ENCODE peak calls at places on chromosomes 2 and 18, in four cellular contexts. One of them, this sample, is unnamed.

GRCh38 chr2:236579746-236580315 is 10.2 kb downstream of the ACKR3 start:
- ATAC-seq in naive thymus-derived CD8-positive, alpha-beta T cell: no peak
- ATAC-seq in lung: no peak
- ATAC-seq in stimulated activated naive B cell treated with anti-CD40 and anti-IgM and Interleukin-4, amounts not matched to agents 10 μg/mL and 1 μg/mL and 100 μg/mL, for 72 hours: no peak
- ATAC-seq in this sample: no peak

GRCh38 chr2:105803337-105803736 is 58.6 kb downstream of the NCK2 start:
- ATAC-seq in naive thymus-derived CD8-positive, alpha-beta T cell: no peak
- ATAC-seq in lung: no peak
- ATAC-seq in stimulated activated naive B cell treated with anti-CD40 and anti-IgM and Interleukin-4, amounts not matched to agents 10 μg/mL and 1 μg/mL and 100 μg/mL, for 72 hours: no peak
- ATAC-seq in this sample: no peak

GRCh38 chr2:25347846-25348245 is 6.1 kb upstream of the DNMT3A start:
- ATAC-seq in naive thymus-derived CD8-positive, alpha-beta T cell: no peak
- ATAC-seq in lung: no peak
- ATAC-seq in stimulated activated naive B cell treated with anti-CD40 and anti-IgM and Interleukin-4, amounts not matched to agents 10 μg/mL and 1 μg/mL and 100 μg/mL, for 72 hours: no peak
- ATAC-seq in this sample: no peak

GRCh38 chr2:102238039-102238756 is 51.4 kb downstream of the IL1RL2 start:
- ATAC-seq in naive thymus-derived CD8-positive, alpha-beta T cell: no peak
- ATAC-seq in lung: no peak
- ATAC-seq in stimulated activated naive B cell treated with anti-CD40 and anti-IgM and Interleukin-4, amounts not matched to agents 10 μg/mL and 1 μg/mL and 100 μg/mL, for 72 hours: no peak
- ATAC-seq in this sample: no peak

GRCh38 chr2:85814802-85815550 is 61.2 kb downstream of the ATOH8 start:
- ATAC-seq in naive thymus-derived CD8-positive, alpha-beta T cell: no peak
- ATAC-seq in lung: no peak
- ATAC-seq in stimulated activated naive B cell treated with anti-CD40 and anti-IgM and Interleukin-4, amounts not matched to agents 10 μg/mL and 1 μg/mL and 100 μg/mL, for 72 hours: no peak
- ATAC-seq in this sample: no peak

GRCh38 chr2:136139601-136140000 is 21.7 kb upstream of the CXCR4 start:
- ATAC-seq in naive thymus-derived CD8-positive, alpha-beta T cell: peak
- ATAC-seq in lung: no peak
- ATAC-seq in stimulated activated naive B cell treated with anti-CD40 and anti-IgM and Interleukin-4, amounts not matched to agents 10 μg/mL and 1 μg/mL and 100 μg/mL, for 72 hours: peak
- ATAC-seq in this sample: peak

GRCh38 chr2:64202206-64202864 is 58.1 kb upstream of the PELI1 start:
- ATAC-seq in naive thymus-derived CD8-positive, alpha-beta T cell: peak
- ATAC-seq in lung: no peak
- ATAC-seq in stimulated activated naive B cell treated with anti-CD40 and anti-IgM and Interleukin-4, amounts not matched to agents 10 μg/mL and 1 μg/mL and 100 μg/mL, for 72 hours: no peak
- ATAC-seq in this sample: no peak

GRCh38 chr2:43095533-43096295 is 130.7 kb downstream of the ZFP36L2 start:
- ATAC-seq in naive thymus-derived CD8-positive, alpha-beta T cell: no peak
- ATAC-seq in lung: no peak
- ATAC-seq in stimulated activated naive B cell treated with anti-CD40 and anti-IgM and Interleukin-4, amounts not matched to agents 10 μg/mL and 1 μg/mL and 100 μg/mL, for 72 hours: no peak
- ATAC-seq in this sample: no peak

GRCh38 chr2:85307527-85307897 is 20.3 kb downstream of the TGOLN2 start:
- ATAC-seq in naive thymus-derived CD8-positive, alpha-beta T cell: no peak
- ATAC-seq in lung: no peak
- ATAC-seq in stimulated activated naive B cell treated with anti-CD40 and anti-IgM and Interleukin-4, amounts not matched to agents 10 μg/mL and 1 μg/mL and 100 μg/mL, for 72 hours: no peak
- ATAC-seq in this sample: no peak

GRCh38 chr2:109349555-109350430 is 220.8 kb downstream of the SH3RF3 start:
- ATAC-seq in naive thymus-derived CD8-positive, alpha-beta T cell: peak
- ATAC-seq in lung: no peak
- ATAC-seq in stimulated activated naive B cell treated with anti-CD40 and anti-IgM and Interleukin-4, amounts not matched to agents 10 μg/mL and 1 μg/mL and 100 μg/mL, for 72 hours: no peak
- ATAC-seq in this sample: no peak

GRCh38 chr2:153871231-153872221 is at the start of gene GALNT13:
- ATAC-seq in naive thymus-derived CD8-positive, alpha-beta T cell: no peak
- ATAC-seq in lung: peak
- ATAC-seq in stimulated activated naive B cell treated with anti-CD40 and anti-IgM and Interleukin-4, amounts not matched to agents 10 μg/mL and 1 μg/mL and 100 μg/mL, for 72 hours: no peak
- ATAC-seq in this sample: no peak

GRCh38 chr2:162629499-162629898 is 209.1 kb downstream of the KCNH7 start:
- ATAC-seq in naive thymus-derived CD8-positive, alpha-beta T cell: no peak
- ATAC-seq in lung: no peak
- ATAC-seq in stimulated activated naive B cell treated with anti-CD40 and anti-IgM and Interleukin-4, amounts not matched to agents 10 μg/mL and 1 μg/mL and 100 μg/mL, for 72 hours: no peak
- ATAC-seq in this sample: no peak

GRCh38 chr2:96470636-96471035 is 34.5 kb downstream of the NEURL3 start:
- ATAC-seq in naive thymus-derived CD8-positive, alpha-beta T cell: peak
- ATAC-seq in lung: peak
- ATAC-seq in stimulated activated naive B cell treated with anti-CD40 and anti-IgM and Interleukin-4, amounts not matched to agents 10 μg/mL and 1 μg/mL and 100 μg/mL, for 72 hours: peak
- ATAC-seq in this sample: peak

GRCh38 chr2:23385748-23386421 is 906 bp downstream of the KLHL29 start:
- ATAC-seq in naive thymus-derived CD8-positive, alpha-beta T cell: peak
- ATAC-seq in lung: peak
- ATAC-seq in stimulated activated naive B cell treated with anti-CD40 and anti-IgM and Interleukin-4, amounts not matched to agents 10 μg/mL and 1 μg/mL and 100 μg/mL, for 72 hours: peak
- ATAC-seq in this sample: peak

GRCh38 chr2:81675651-81676050 is 1371.1 kb upstream of the LRRTM1 start:
- ATAC-seq in naive thymus-derived CD8-positive, alpha-beta T cell: no peak
- ATAC-seq in lung: no peak
- ATAC-seq in stimulated activated naive B cell treated with anti-CD40 and anti-IgM and Interleukin-4, amounts not matched to agents 10 μg/mL and 1 μg/mL and 100 μg/mL, for 72 hours: no peak
- ATAC-seq in this sample: no peak

GRCh38 chr18:61823595-61823994 is 69.2 kb downstream of the RNF152 start:
- ATAC-seq in naive thymus-derived CD8-positive, alpha-beta T cell: no peak
- ATAC-seq in lung: no peak
- ATAC-seq in stimulated activated naive B cell treated with anti-CD40 and anti-IgM and Interleukin-4, amounts not matched to agents 10 μg/mL and 1 μg/mL and 100 μg/mL, for 72 hours: no peak
- ATAC-seq in this sample: no peak

GRCh38 chr2:153575171-153575853 is 96.8 kb upstream of the RPRM start:
- ATAC-seq in naive thymus-derived CD8-positive, alpha-beta T cell: no peak
- ATAC-seq in lung: no peak
- ATAC-seq in stimulated activated naive B cell treated with anti-CD40 and anti-IgM and Interleukin-4, amounts not matched to agents 10 μg/mL and 1 μg/mL and 100 μg/mL, for 72 hours: peak
- ATAC-seq in this sample: no peak

GRCh38 chr18:77119851-77120491 is 12.6 kb downstream of the MBP start:
- ATAC-seq in naive thymus-derived CD8-positive, alpha-beta T cell: no peak
- ATAC-seq in lung: no peak
- ATAC-seq in stimulated activated naive B cell treated with anti-CD40 and anti-IgM and Interleukin-4, amounts not matched to agents 10 μg/mL and 1 μg/mL and 100 μg/mL, for 72 hours: no peak
- ATAC-seq in this sample: no peak

GRCh38 chr2:236306825-236307540 is 42.8 kb upstream of the ASB18 start:
- ATAC-seq in naive thymus-derived CD8-positive, alpha-beta T cell: no peak
- ATAC-seq in lung: no peak
- ATAC-seq in stimulated activated naive B cell treated with anti-CD40 and anti-IgM and Interleukin-4, amounts not matched to agents 10 μg/mL and 1 μg/mL and 100 μg/mL, for 72 hours: no peak
- ATAC-seq in this sample: no peak

GRCh38 chr2:237645261-237645660 is 17.9 kb downstream of the LRRFIP1 start:
- ATAC-seq in naive thymus-derived CD8-positive, alpha-beta T cell: no peak
- ATAC-seq in lung: no peak
- ATAC-seq in stimulated activated naive B cell treated with anti-CD40 and anti-IgM and Interleukin-4, amounts not matched to agents 10 μg/mL and 1 μg/mL and 100 μg/mL, for 72 hours: no peak
- ATAC-seq in this sample: no peak

GRCh38 chr2:163692611-163693482 is 43.0 kb downstream of the FIGN start:
- ATAC-seq in naive thymus-derived CD8-positive, alpha-beta T cell: no peak
- ATAC-seq in lung: no peak
- ATAC-seq in stimulated activated naive B cell treated with anti-CD40 and anti-IgM and Interleukin-4, amounts not matched to agents 10 μg/mL and 1 μg/mL and 100 μg/mL, for 72 hours: no peak
- ATAC-seq in this sample: no peak

GRCh38 chr2:239954166-239955085 is 70.7 kb downstream of the NDUFA10 start:
- ATAC-seq in naive thymus-derived CD8-positive, alpha-beta T cell: no peak
- ATAC-seq in lung: no peak
- ATAC-seq in stimulated activated naive B cell treated with anti-CD40 and anti-IgM and Interleukin-4, amounts not matched to agents 10 μg/mL and 1 μg/mL and 100 μg/mL, for 72 hours: no peak
- ATAC-seq in this sample: no peak

GRCh38 chr18:68796936-68797690 is 767 bp upstream of the CCDC102B start:
- ATAC-seq in naive thymus-derived CD8-positive, alpha-beta T cell: no peak
- ATAC-seq in lung: no peak
- ATAC-seq in stimulated activated naive B cell treated with anti-CD40 and anti-IgM and Interleukin-4, amounts not matched to agents 10 μg/mL and 1 μg/mL and 100 μg/mL, for 72 hours: no peak
- ATAC-seq in this sample: no peak

GRCh38 chr2:68726608-68727367 is 7.8 kb upstream of the ARHGAP25 start:
- ATAC-seq in naive thymus-derived CD8-positive, alpha-beta T cell: peak
- ATAC-seq in lung: no peak
- ATAC-seq in stimulated activated naive B cell treated with anti-CD40 and anti-IgM and Interleukin-4, amounts not matched to agents 10 μg/mL and 1 μg/mL and 100 μg/mL, for 72 hours: peak
- ATAC-seq in this sample: peak

This sample was measured in stimulated activated memory B cell treated with anti-CD40 and anti-IgM and Interleukin-4, amounts not matched to agents 10 μg/mL and 1 μg/mL and 100 μg/mL, for 72 hours.